ENCODE peak calls at places on chromosome 14, in five cellular contexts. Y is GM23338, E is GM23248, P is OCI-LY7, G is neural progenitor cell. L is an unnamed sample. For H3K4me1 and H3K79me2, the result is how much of the 10 kb centered on the place peaks cover.

GRCh38 chr14:101774006-101774755 is 12.7 kb downstream of the PPP2R5C start:
- DNase-seq in G (no peak), E (no peak), Y (no peak), P (peak), L (no peak)

GRCh38 chr14:93132472-93133065 is 16.8 kb upstream of the ITPK1 start:
- DNase-seq in P (peak), Y (peak), G (peak), E (peak), L (peak)

GRCh38 chr14:94011795-94012194 is 14.3 kb upstream of the OTUB2 start:
- DNase-seq in Y (no peak), E (peak), P (peak), G (no peak), L (no peak)

GRCh38 chr14:102097441-102098135 is 10.7 kb upstream of the HSP90AA1 start:
- DNase-seq in Y (peak), G (no peak), P (no peak), E (no peak), L (no peak)

GRCh38 chr14:21070083-21070609 is at the start of gene ARHGEF40:
- DNase-seq in Y (peak), P (peak), G (peak), E (peak), L (peak)

GRCh38 chr14:61296707-61297502 is 15.8 kb upstream of the TMEM30B start:
- DNase-seq in G (no peak), P (peak), E (peak), Y (peak), L (peak)

GRCh38 chr14:35224615-35225014 is 67.6 kb upstream of the PSMA6 start:
- DNase-seq in G (no peak), P (no peak), Y (no peak), E (no peak), L (no peak)

GRCh38 chr14:22319526-22320352 is 269.3 kb downstream of the DAD1 start:
- DNase-seq in G (peak), E (peak), P (peak), Y (peak), L (peak)

GRCh38 chr14:101559624-101560533 is 1.4 kb upstream of the DIO3 start:
- DNase-seq in Y (peak), E (peak), P (no peak), G (peak), L (peak)

GRCh38 chr14:32372154-32372553 is 43.1 kb downstream of the AKAP6 start:
- DNase-seq in E (peak), Y (no peak), G (no peak), P (no peak), L (peak)

GRCh38 chr14:104187931-104188726 is 49.7 kb downstream of the KIF26A start:
- DNase-seq in P (no peak), E (no peak), G (no peak), Y (peak), L (no peak)

GRCh38 chr14:103296007-103296406 is 38.0 kb upstream of the EIF5 start:
- DNase-seq in Y (no peak), P (no peak), E (peak), G (no peak), L (peak)

GRCh38 chr14:69291891-69292586 is 32.1 kb downstream of the GALNT16 start:
- DNase-seq in E (peak), P (no peak), G (no peak), Y (no peak), L (no peak)

GRCh38 chr14:91153360-91153759 is 39.5 kb downstream of the DGLUCY start:
- DNase-seq in G (no peak), Y (no peak), E (no peak), P (no peak), L (no peak)

GRCh38 chr14:85878874-85879273 is 348.9 kb downstream of the FLRT2 start:
- DNase-seq in Y (no peak), E (no peak), P (no peak), G (no peak), L (no peak)

GRCh38 chr14:68941820-68942219 is 37.3 kb downstream of the ACTN1 start:
- DNase-seq in Y (peak), G (peak), P (no peak), E (peak), L (peak)

GRCh38 chr14:55593698-55594097 is 13.7 kb downstream of the KTN1 start:
- DNase-seq in Y (no peak), G (no peak), P (no peak), E (no peak), L (no peak)

GRCh38 chr14:25094171-25094907 is 44.4 kb upstream of the STXBP6 start:
- DNase-seq in Y (peak), G (peak), P (no peak), E (peak), L (peak)

GRCh38 chr14:50394713-50395112 is 2.0 kb downstream of the CDKL1 start:
- DNase-seq in Y (no peak), E (no peak), P (no peak), G (no peak), L (no peak)
- H3K4me1 ChIP-seq in Y (under half), E (under half), P (under half), G (under half), L (under half)

GRCh38 chr14:67260965-67261364 is 19.7 kb downstream of the PALS1 start:
- DNase-seq in P (no peak), G (no peak), E (no peak), Y (no peak), L (no peak)

GRCh38 chr14:67267929-67268328 is 26.7 kb downstream of the PALS1 start:
- DNase-seq in Y (no peak), E (no peak), G (no peak), P (no peak), L (no peak)

GRCh38 chr14:67268456-67269115 is 27.4 kb downstream of the PALS1 start:
- DNase-seq in G (peak), Y (peak), E (no peak), P (no peak), L (peak)

GRCh38 chr14:67263499-67264149 is 22.4 kb downstream of the PALS1 start:
- DNase-seq in Y (no peak), P (no peak), E (peak), G (no peak), L (peak)

GRCh38 chr14:67265131-67265530 is 23.9 kb downstream of the PALS1 start:
- DNase-seq in P (no peak), G (no peak), E (no peak), Y (no peak), L (peak)
- H3K79me2 ChIP-seq in P (under half), G (half or more), E (half or more), Y (half or more), L (under half)

GRCh38 chr14:89417111-89417468 is at the start of gene FOXN3:
- DNase-seq in G (peak), E (peak), Y (peak), P (peak), L (peak)

GRCh38 chr14:89417469-89418225 is 614 bp upstream of the FOXN3 start:
- DNase-seq in E (peak), G (peak), P (peak), Y (peak), L (peak)

GRCh38 chr14:89415139-89415538 is 1.9 kb downstream of the FOXN3 start:
- DNase-seq in P (no peak), E (peak), G (no peak), Y (no peak), L (peak)

GRCh38 chr14:89418452-89418851 is 1.4 kb upstream of the FOXN3 start:
- DNase-seq in E (peak), G (no peak), P (no peak), Y (no peak), L (no peak)

DNA sequence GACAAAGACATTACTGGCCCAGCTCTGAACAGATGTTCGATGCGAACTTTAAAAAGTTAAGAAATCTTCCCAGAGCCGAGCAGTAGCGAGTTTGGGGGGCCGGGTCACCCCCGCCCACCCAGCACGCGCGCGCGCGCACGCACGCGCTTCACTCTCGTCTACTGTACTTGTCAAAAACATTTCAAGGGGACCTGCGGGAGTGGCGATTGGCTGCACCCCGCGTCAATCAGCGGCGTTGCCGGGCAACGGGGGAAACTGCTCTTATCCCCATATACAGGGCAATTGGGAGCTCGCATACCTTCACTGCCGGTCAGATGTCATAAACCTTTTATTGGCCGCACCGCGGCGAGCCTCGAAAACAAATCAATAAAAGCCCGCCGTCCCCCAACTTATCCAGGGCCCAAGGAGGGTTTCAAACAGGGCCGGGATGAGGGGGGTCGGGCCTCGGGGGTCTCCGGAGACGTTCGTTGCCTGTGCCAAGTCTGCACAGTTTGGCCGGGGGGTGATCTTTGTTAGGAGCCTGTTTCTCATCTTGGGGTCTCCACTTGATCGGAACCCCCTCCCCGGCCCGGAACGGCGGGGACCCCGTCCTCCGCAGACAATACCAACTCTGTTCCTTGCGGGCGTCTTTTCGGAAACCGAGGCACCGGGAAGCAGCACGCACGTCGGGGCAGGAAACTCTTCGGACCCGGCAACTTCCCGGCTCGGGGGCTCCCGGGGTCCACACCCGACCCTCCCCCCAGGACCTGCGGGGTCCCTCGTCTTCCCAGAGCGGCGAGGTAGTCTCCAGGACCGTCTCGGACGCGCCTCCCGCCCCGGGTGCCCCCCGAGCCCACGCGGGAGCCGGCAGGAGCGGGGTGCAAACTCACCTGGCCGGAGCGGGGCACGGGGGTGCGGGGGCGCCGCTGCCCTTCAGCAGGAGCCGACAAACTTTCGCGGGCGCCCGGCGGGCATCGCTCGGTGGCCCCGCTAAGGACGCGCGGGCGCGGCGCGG is 734 bp downstream of the FOXN3 start:
- DNase-seq in G (peak), E (peak), Y (peak), P (peak), L (peak)
- H3K4me1 ChIP-seq in G (under half), E (under half), Y (half or more), P (under half), L (under half)

DNA sequence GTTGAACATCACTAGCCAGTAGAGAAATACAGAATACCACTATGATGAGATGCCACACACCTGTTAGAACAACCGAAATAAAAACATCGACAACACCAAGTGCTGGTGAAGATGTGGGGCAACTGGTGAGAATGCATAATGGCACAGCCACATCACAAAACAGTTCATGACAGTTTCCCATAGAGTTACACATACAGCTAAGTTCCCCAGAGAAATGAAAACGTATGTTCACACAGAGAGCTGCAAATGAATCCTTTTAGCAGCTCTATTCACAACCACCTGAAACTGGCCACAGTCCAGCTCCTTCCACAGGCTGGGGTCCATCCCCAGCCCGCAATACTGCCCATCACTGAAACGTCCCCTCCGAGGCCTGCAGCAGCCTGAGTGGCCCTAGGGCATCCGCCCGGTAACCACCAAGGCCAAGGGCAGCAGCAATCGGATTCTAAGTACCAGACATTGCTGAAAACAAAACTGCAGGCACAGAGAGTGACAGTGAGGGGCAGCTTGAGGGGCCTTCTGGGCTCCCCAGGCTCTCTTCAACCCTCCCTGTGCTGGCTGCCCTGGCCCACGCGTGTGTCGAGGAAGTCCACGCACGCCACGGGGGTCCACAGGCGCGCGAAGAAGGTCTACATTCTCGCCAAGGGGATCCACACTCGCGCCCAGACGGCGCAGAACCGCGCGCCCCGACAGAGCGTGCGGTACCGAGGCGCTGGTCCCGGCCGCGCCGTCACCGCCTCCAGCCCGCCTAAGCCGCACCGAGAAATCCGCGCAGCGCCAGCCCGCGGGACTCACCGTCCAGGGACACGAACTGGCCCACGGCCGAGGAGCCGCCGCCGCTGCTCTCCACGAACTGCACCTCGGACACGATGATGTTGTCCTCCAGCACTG is 903 bp downstream of the BRF1 start:
- DNase-seq in P (no peak), Y (no peak), G (no peak), E (peak), L (peak)
- H3K79me2 ChIP-seq in P (under half), Y (under half), G (half or more), E (half or more), L (under half)

L was measured in fibroblast of lung.